ENCODE peak calls at places on chromosomes 1 and 21, in six cellular contexts. C, H, Z, R, Q and M are unnamed samples.

GRCh38 chr1:174244017-174244416 is 84.7 kb downstream of the RABGAP1L start:
- DNase-seq in C (no peak), H (no peak), Z (no peak), R (no peak), Q (no peak), M (no peak)

GRCh38 chr1:36155560-36156328 is at the start of gene MAP7D1:
- DNase-seq in C (peak), H (peak), Z (peak), R (peak), Q (no peak), M (peak)

GRCh38 chr1:230696722-230697432 is 17.0 kb downstream of the AGT start:
- DNase-seq in C (no peak), H (no peak), Z (no peak), R (no peak), Q (no peak), M (no peak)

GRCh38 chr1:5516756-5517155 is 475.5 kb downstream of the NPHP4 start:
- DNase-seq in C (no peak), H (no peak), Z (no peak), R (no peak), Q (no peak), M (no peak)

GRCh38 chr21:34571994-34572393 is 42.9 kb downstream of the RCAN1 start:
- DNase-seq in C (no peak), H (no peak), Z (no peak), R (no peak), Q (no peak), M (no peak)

GRCh38 chr1:114554577-114554976 is 26.8 kb downstream of the BCAS2 start:
- DNase-seq in C (no peak), H (no peak), Z (no peak), R (no peak), Q (no peak), M (no peak)

GRCh38 chr1:197339092-197339836 is 71.2 kb downstream of the CRB1 start:
- DNase-seq in C (no peak), H (no peak), Z (no peak), R (no peak), Q (no peak), M (no peak)

GRCh38 chr1:32949519-32949918 is 15.1 kb downstream of the RNF19B start:
- DNase-seq in C (no peak), H (no peak), Z (no peak), R (no peak), Q (no peak), M (no peak)

GRCh38 chr1:3787745-3788605 is 8.3 kb downstream of the LRRC47 start:
- DNase-seq in C (no peak), H (no peak), Z (no peak), R (no peak), Q (no peak), M (no peak)

GRCh38 chr1:235326719-235327558 is 1.0 kb downstream of the ARID4B start:
- DNase-seq in C (peak), H (peak), Z (peak), R (no peak), Q (no peak), M (peak)

GRCh38 chr1:3101127-3101939 is 32.3 kb downstream of the PRDM16 start:
- DNase-seq in C (no peak), H (no peak), Z (no peak), R (no peak), Q (no peak), M (no peak)

GRCh38 chr1:205980182-205980830 is 22.9 kb downstream of the RAB7B start:
- DNase-seq in C (peak), H (no peak), Z (no peak), R (no peak), Q (no peak), M (no peak)

GRCh38 chr1:43239484-43239883 is 30.3 kb upstream of the TMEM125 start:
- DNase-seq in C (no peak), H (no peak), Z (no peak), R (no peak), Q (no peak), M (no peak)

GRCh38 chr1:43237131-43237530 is 32.7 kb upstream of the TMEM125 start:
- DNase-seq in C (no peak), H (no peak), Z (no peak), R (no peak), Q (no peak), M (no peak)

GRCh38 chr1:43235451-43236121 is 34.2 kb upstream of the TMEM125 start:
- DNase-seq in C (no peak), H (no peak), Z (no peak), R (no peak), Q (no peak), M (no peak)

GRCh38 chr1:43238991-43239469 is 30.8 kb upstream of the TMEM125 start:
- DNase-seq in C (no peak), H (no peak), Z (no peak), R (no peak), Q (no peak), M (no peak)

DNA sequence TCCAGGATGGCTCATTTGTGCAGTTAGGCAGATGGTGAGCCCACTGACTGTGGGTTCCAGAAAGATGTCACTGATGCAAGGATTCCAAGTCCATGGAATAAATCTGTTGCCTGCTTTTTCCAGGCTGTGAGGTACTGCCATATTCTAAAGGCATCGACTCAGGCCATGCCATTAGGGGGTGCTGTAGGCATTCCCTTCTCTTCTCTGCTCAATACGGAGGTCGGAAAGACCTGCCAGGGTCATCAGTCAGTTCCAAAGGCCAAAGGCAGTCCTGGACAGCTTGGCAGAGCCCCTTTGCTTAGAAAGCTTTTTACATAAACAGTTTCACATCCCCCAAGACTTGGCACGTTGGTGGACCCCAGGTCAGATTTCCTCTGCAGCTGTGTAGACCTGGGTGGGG is 31.7 kb upstream of the TMEM125 start:
- DNase-seq in C (peak), H (peak), Z (peak), R (peak), Q (peak), M (no peak)
- TF ChIP-seq CTCF in C (peak), H (peak), Z (peak), R (peak), Q (peak), M (no peak)

GRCh38 chr1:147156643-147157042 is 15.6 kb downstream of the PRKAB2 start:
- DNase-seq in C (no peak), H (no peak), Z (no peak), R (no peak), Q (no peak), M (no peak)
- TF ChIP-seq CTCF in C (no peak), H (peak), Z (no peak), R (no peak), Q (no peak), M (no peak)

DNA sequence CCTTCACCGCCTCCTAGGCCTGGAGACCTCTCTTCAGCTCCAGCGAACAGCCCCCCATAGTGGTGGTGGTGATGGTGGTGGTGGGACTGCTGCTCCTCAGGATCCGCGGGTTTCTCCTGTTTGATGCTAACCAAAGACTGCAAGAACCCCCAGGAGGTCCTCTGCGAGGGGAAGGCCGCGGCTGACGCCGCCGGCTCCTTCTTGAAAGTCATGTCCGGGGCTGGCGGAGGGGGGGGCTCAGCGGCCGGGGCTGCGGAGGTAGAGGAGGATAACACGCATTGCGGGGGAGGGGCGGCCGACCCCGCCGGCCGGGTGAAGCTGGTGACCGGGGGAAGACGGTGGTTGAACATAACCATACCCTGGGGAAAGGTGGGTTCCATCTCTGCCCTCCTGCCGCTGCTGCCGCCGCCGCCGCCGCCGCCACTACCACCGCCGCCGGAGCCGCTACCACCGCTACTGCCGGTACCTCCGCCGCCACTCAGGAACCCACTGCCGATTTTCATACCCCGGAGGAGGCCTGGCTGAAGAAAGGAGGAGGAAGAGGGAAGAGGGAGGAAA is 554 bp downstream of the ZNF281 start:
- DNase-seq in C (peak), H (peak), Z (peak), R (peak), Q (no peak), M (no peak)
- TF ChIP-seq CTCF in C (no peak), H (no peak), Z (no peak), R (peak), Q (peak), M (no peak)

GRCh38 chr1:45913183-45913924 is 109.9 kb downstream of the MAST2 start:
- DNase-seq in C (no peak), H (peak), Z (peak), R (peak), Q (peak), M (no peak)
- TF ChIP-seq CTCF in C (no peak), H (no peak), Z (peak), R (no peak), Q (no peak), M (no peak)

DNA sequence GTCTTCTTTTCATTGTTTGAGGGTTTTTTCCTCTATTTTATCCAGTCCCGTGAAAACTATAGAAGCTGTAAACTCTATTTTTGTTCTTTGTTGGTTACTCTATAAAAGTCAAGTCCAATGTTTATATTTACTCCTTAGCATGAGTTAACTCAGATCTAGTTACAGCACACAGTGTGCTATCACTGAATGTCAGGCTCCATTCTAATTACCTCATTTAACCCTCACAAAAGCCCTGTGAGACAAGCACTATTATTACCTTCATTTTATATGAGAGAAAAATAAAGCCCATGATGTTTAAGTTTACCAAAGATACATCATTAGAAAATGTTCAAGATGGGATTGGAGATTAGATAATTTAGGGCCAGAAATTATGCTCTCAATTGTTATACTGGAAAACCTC is 251.4 kb upstream of the SNX7 start:
- DNase-seq in C (no peak), H (no peak), Z (no peak), R (no peak), Q (no peak), M (no peak)
- TF ChIP-seq CTCF in C (no peak), H (no peak), Z (no peak), R (no peak), Q (no peak), M (no peak)

GRCh38 chr1:200530551-200531261 is 89.8 kb downstream of the KIF14 start:
- DNase-seq in C (no peak), H (no peak), Z (no peak), R (no peak), Q (no peak), M (no peak)

GRCh38 chr1:200540281-200540680 is 80.3 kb downstream of the KIF14 start:
- DNase-seq in C (no peak), H (no peak), Z (no peak), R (no peak), Q (no peak), M (no peak)

GRCh38 chr1:200535605-200536004 is 84.9 kb downstream of the KIF14 start:
- DNase-seq in C (no peak), H (peak), Z (peak), R (no peak), Q (no peak), M (no peak)
- TF ChIP-seq CTCF in C (no peak), H (peak), Z (no peak), R (peak), Q (no peak), M (no peak)

GRCh38 chr1:66281808-66282207 is 252.1 kb upstream of the SGIP1 start:
- DNase-seq in C (no peak), H (no peak), Z (no peak), R (no peak), Q (no peak), M (no peak)

GRCh38 chr1:66284746-66285145 is 249.2 kb upstream of the SGIP1 start:
- DNase-seq in C (no peak), H (no peak), Z (no peak), R (no peak), Q (no peak), M (no peak)

GRCh38 chr1:66282885-66283284 is 251.1 kb upstream of the SGIP1 start:
- DNase-seq in C (no peak), H (no peak), Z (no peak), R (no peak), Q (no peak), M (no peak)

GRCh38 chr1:66282343-66282852 is 251.6 kb upstream of the SGIP1 start:
- DNase-seq in C (no peak), H (peak), Z (peak), R (peak), Q (peak), M (no peak)

DNA sequence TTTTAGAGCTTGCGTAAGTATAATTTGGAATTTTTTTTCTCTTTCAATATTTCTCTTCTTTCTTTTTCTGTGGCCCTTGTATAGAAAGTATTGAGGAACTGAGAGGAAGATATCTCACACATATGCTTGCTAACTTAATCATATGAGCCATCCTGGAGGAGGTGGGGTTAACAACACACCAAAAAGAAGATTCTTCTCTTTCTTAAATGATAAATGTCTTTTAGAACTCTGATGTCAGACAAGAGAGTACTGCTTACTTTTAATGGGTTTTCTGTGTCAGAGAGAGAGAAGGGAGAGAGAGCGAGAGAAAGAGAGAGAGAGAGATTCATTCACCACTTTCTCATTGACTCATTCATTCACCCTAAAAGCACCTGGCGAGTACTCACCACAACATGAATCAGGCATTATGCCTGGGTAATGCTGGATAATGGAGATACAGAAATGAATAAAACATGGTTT is 250.3 kb upstream of the SGIP1 start:
- DNase-seq in C (no peak), H (no peak), Z (no peak), R (no peak), Q (no peak), M (no peak)
- TF ChIP-seq CTCF in C (no peak), H (no peak), Z (no peak), R (no peak), Q (no peak), M (no peak)

GRCh38 chr1:204960306-204960984 is 82.6 kb upstream of the CNTN2 start:
- DNase-seq in C (no peak), H (no peak), Z (no peak), R (no peak), Q (no peak), M (no peak)

GRCh38 chr1:204959836-204960235 is 83.2 kb upstream of the CNTN2 start:
- DNase-seq in C (peak), H (no peak), Z (no peak), R (no peak), Q (no peak), M (no peak)

GRCh38 chr1:204961765-204962419 is 81.1 kb upstream of the CNTN2 start:
- DNase-seq in C (no peak), H (no peak), Z (no peak), R (no peak), Q (no peak), M (no peak)

GRCh38 chr1:204958325-204959307 is 84.4 kb upstream of the CNTN2 start:
- DNase-seq in C (peak), H (no peak), Z (no peak), R (no peak), Q (no peak), M (no peak)

GRCh38 chr1:204959374-204959773 is 83.6 kb upstream of the CNTN2 start:
- DNase-seq in C (no peak), H (no peak), Z (no peak), R (no peak), Q (no peak), M (no peak)
- TF ChIP-seq CTCF in C (peak), H (no peak), Z (no peak), R (no peak), Q (no peak), M (no peak)

DNA sequence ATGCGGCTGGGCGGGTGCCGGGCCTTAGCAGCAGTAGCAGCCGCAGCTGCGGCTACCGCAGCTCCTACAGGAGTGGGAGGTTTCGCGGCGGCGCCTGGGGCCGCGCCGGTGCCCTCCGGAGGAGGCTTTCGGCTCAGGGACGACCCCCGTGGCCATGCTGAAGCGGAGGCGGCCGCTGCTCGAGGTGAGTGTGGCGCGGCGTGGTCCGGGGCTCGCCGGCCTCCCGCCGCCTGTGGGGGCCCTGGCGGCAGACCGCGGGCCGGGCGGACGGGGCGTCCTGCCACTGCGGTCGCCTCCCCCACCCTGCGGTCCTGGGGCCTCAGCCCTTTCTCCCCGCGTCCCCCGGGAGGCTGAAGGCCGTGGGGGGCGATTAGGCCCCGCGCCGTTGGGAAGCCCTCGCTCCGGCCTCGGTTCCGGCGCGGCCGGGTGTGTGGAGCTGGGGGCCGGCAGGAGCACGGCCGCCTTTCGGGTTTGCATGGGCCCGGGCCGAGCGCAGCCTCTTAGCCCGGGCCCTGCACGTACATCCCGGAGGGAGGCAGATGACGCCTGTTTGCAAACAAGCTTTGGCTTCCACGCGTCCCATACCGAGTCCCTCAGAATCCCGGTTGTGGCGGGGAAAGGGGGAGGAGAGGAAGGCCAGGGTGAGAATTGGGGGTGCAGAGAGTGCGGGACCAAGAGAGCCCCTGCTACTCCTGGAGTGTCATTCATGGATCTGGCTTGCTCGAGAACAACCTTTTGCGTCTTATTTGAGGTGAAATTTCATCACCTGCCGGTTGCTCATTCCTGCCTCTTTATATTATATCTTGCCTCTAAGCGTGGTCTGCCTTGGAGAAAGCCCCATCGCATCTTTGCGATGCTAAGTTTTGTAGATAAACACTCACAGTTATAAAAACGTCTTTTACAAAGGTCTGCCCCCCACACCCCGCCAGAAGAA is 598 bp downstream of the ZFYVE9 start:
- DNase-seq in C (peak), H (peak), Z (peak), R (peak), Q (no peak), M (peak)
- TF ChIP-seq CTCF in C (peak), H (peak), Z (no peak), R (no peak), Q (no peak), M (peak)